ENCODE peak calls at places on chromosomes 11 and 22, in ten cellular contexts. L is ovary, R is body of pancreas, C is adrenal gland, Y is endothelial cell of umbilical vein, Z is K562, V is heart left ventricle, G is uterus, U is transverse colon, E is suprapubic skin. X is an unnamed sample.

GRCh38 chr11:70423523-70424505 is 25.5 kb downstream of the CTTN start:
- DNase-seq in C (no peak), Z (peak; percentile 82), V (no peak), R (peak; percentile 39), G (peak; percentile 30), E (no peak), L (no peak), U (no peak), Y (no peak), X (no peak)

GRCh38 chr11:100576044-100577021 is 110.8 kb upstream of the ARHGAP42 start:
- DNase-seq in V (no peak), E (no peak), Y (peak; percentile 56), C (peak; percentile 26), G (no peak), R (peak; percentile 33), Z (peak; percentile 53), U (no peak), L (no peak), X (no peak)

GRCh38 chr11:94402355-94402754 is 1.1 kb upstream of the GPR83 start:
- DNase-seq in G (no peak), V (no peak), L (no peak), E (no peak), R (no peak), U (no peak), Z (no peak), C (no peak), Y (no peak), X (no peak)

GRCh38 chr11:126061707-126062678 is 673 bp downstream of the CDON start:
- DNase-seq in R (peak; percentile 50), C (no peak), E (no peak), Y (peak; percentile 36), L (peak; percentile 77), Z (peak; percentile 24), U (peak; percentile 31), V (peak; percentile 46), G (peak; percentile 64), X (no peak)

GRCh38 chr22:45615364-45615763 is 56.3 kb upstream of the ATXN10 start:
- DNase-seq in L (no peak), U (no peak), R (no peak), Z (no peak), V (no peak), C (no peak), G (no peak), E (no peak), Y (no peak), X (no peak)

GRCh38 chr11:117387992-117388765 is 60.5 kb downstream of the CEP164 start:
- DNase-seq in R (no peak), Y (no peak), L (no peak), G (no peak), U (no peak), C (no peak), E (no peak), V (no peak), Z (no peak), X (no peak)

GRCh38 chr11:75350743-75351540 is 519 bp downstream of the ARRB1 start:
- DNase-seq in U (peak; percentile 61), E (no peak), V (peak; percentile 67), Z (peak; percentile 74), R (peak; percentile 78), G (peak; percentile 45), Y (peak; percentile 60), C (peak; percentile 60), L (peak; percentile 54), X (no peak)

GRCh38 chr11:109371444-109372176 is 50.4 kb upstream of the C11orf87 start:
- DNase-seq in L (no peak), U (no peak), V (no peak), G (no peak), Z (no peak), E (no peak), Y (no peak), C (no peak), R (no peak), X (no peak)

GRCh38 chr11:31656051-31656450 is 146.5 kb downstream of the ELP4 start:
- DNase-seq in C (no peak), L (no peak), Y (no peak), G (no peak), Z (no peak), U (no peak), V (no peak), E (no peak), R (no peak), X (no peak)

GRCh38 chr11:1876361-1877063 is 15.2 kb downstream of the PRR33 start:
- DNase-seq in G (peak; percentile 90), V (peak; percentile 82), L (peak; percentile 47), C (peak; percentile 69), Z (peak; percentile 63), E (peak; percentile 86), U (peak; percentile 60), R (peak; percentile 48), Y (no peak), X (no peak)

GRCh38 chr11:1872267-1872985 is 19.3 kb downstream of the PRR33 start:
- DNase-seq in E (no peak), R (no peak), U (no peak), L (peak; percentile 17), Z (no peak), G (no peak), Y (no peak), C (no peak), V (peak; percentile 25), X (no peak)

GRCh38 chr11:1875093-1875785 is 16.5 kb downstream of the PRR33 start:
- DNase-seq in Y (no peak), G (peak; percentile 56), Z (no peak), E (no peak), V (peak; percentile 56), L (peak; percentile 25), C (peak; percentile 52), R (no peak), U (peak; percentile 7), X (no peak)

GRCh38 chr11:1873048-1873812 is 18.5 kb downstream of the PRR33 start:
- DNase-seq in V (peak; percentile 68), R (no peak), U (no peak), G (no peak), Y (no peak), L (peak; percentile 20), Z (no peak), E (no peak), C (no peak), X (no peak)

DNA sequence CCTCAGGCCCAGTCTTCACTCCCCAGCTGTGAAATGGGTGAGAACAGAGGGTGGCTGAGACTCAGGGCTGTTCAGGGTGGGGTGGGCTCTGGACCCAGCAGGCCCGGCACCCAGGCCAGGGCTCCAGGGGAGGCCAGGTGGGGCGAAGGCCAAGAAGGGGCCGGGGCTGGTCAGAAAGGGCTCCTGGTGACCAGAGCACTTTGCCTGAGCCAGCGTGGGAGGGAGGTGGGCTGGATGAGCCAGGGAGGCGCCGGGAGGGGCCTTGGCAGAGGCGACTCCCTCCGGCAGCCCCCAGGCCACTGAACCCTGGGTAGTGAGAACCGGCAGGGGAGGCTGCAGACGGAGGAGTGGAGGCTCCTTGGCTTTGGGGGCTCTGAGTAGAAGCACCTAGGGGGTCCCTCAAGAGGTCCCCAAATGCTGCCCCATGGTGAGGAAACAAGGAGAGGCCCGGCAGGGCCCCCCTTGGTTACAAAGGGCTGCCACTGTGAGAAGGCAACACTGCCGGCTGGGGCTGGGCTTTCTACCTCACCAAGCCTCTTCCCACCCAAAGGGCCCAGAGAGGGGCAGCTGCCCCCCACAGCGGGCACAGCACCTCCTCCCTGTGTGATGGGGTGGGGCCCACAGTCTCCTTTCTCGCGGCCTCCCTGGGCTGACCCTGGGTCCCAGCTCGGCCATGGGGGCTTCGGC is 17.1 kb downstream of the PRR33 start:
- DNase-seq in L (peak; percentile 22), E (no peak), Y (no peak), R (no peak), V (peak; percentile 32), G (peak; percentile 54), Z (no peak), U (peak; percentile 7), C (peak; percentile 47), X (no peak)
- H3K27ac ChIP-seq in L (no peak overlapping the region), E (peak overlapping the region; percentile 90), Y (no peak overlapping the region), R (no peak overlapping the region), V (peak overlapping the region; percentile 69), G (peak overlapping the region; percentile 86), Z (no peak overlapping the region), U (peak overlapping the region; percentile 74), C (no peak overlapping the region), X (peak overlapping the region; percentile 91)

GRCh38 chr11:68264741-68265540 is 6.8 kb downstream of the C11orf24 start:
- DNase-seq in U (no peak), G (no peak), L (no peak), R (no peak), Y (no peak), C (no peak), Z (no peak), E (no peak), V (no peak), X (no peak)

GRCh38 chr11:68264244-68264643 is 7.5 kb downstream of the C11orf24 start:
- DNase-seq in V (no peak), U (no peak), R (no peak), Z (no peak), E (no peak), Y (no peak), G (no peak), L (no peak), C (no peak), X (no peak)

GRCh38 chr11:68262544-68262827 is 9.3 kb downstream of the C11orf24 start:
- DNase-seq in Z (no peak), E (no peak), L (no peak), U (no peak), V (no peak), Y (no peak), C (no peak), R (no peak), G (no peak), X (no peak)

GRCh38 chr11:68261749-68262543 is 9.8 kb downstream of the C11orf24 start:
- DNase-seq in E (no peak), C (no peak), Z (no peak), Y (no peak), U (no peak), G (no peak), R (no peak), V (no peak), L (no peak), X (no peak)

GRCh38 chr11:68263444-68264035 is 8.2 kb downstream of the C11orf24 start:
- DNase-seq in U (no peak), Y (no peak), E (no peak), L (no peak), G (no peak), Z (no peak), C (no peak), V (no peak), R (no peak), X (no peak)
- H3K36me3 ChIP-seq in U (peaks cover 34% of the 10 kb centered on the region), Y (peaks cover 20% of the 10 kb centered on the region), E (peaks cover 68% of the 10 kb centered on the region), L (no peaks in the 10 kb centered on the region), G (no peaks in the 10 kb centered on the region), Z (peaks cover 76% of the 10 kb centered on the region), C (peaks cover 60% of the 10 kb centered on the region), V (peaks cover 11% of the 10 kb centered on the region), R (peaks cover 31% of the 10 kb centered on the region), X (peaks cover 23% of the 10 kb centered on the region)

GRCh38 chr22:31090217-31091085 is 9.3 kb downstream of the SMTN start:
- DNase-seq in G (peak; percentile 77), U (peak; percentile 54), L (peak; percentile 31), Z (no peak), E (no peak), V (no peak), R (no peak), C (peak; percentile 16), Y (no peak), X (no peak)
- TF ChIP-seq POLR2A in G (peak; percentile 30), U (no peak), L (no peak), Z (no peak), E (no peak), V (no peak), R (no peak), C (no peak), Y (no peak), X (no peak)

DNA sequence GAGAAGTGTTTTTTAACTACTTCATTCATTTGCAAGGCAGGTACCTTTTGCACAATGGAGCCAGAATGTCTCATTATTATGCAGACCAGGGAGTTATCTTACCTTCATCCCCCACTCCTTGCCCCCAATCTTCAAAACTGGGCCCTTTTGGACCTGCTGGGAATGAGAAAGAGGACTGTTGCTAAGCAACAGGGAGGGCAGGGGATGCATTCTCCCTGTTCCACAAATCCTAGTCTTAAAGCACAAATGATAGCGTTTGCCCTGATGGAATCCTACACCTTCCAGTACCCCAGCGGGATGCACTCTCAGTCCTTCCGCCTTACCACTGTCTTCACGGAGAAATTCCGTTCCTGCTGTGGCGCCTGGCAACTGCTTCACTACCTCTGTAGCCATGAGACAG is 4.1 kb upstream of the KCNJ1 start:
- DNase-seq in R (no peak), V (no peak), Z (no peak), E (no peak), C (no peak), U (no peak), L (no peak), Y (no peak), G (no peak), X (no peak)
- H3K27ac ChIP-seq in R (no peak overlapping the region), V (no peak overlapping the region), Z (no peak overlapping the region), E (no peak overlapping the region), C (no peak overlapping the region), U (no peak overlapping the region), L (no peak overlapping the region), Y (no peak overlapping the region), G (no peak overlapping the region), X (no peak overlapping the region)

X was measured in esophagus squamous epithelium.